ENCODE peak calls at places on chromosome 17, in four cellular contexts. One of them, this sample, is unnamed.

GRCh38 chr17:59465949-59466307 is 99.5 kb upstream of the DHX40 start:
- DNase-seq in CD8-positive, alpha-beta T cell: no peak
- DNase-seq in NCI-H446: no peak
- DNase-seq in left lung: no peak
- DNase-seq in this sample: no peak

GRCh38 chr17:64133546-64134215 is 3.7 kb upstream of the ERN1 start:
- DNase-seq in CD8-positive, alpha-beta T cell: no peak
- DNase-seq in NCI-H446: peak; percentile 73
- DNase-seq in left lung: no peak
- DNase-seq in this sample: peak; percentile 75

GRCh38 chr17:10668771-10669170 is 11.7 kb upstream of the MYH3 start:
- DNase-seq in CD8-positive, alpha-beta T cell: no peak
- DNase-seq in NCI-H446: no peak
- DNase-seq in left lung: no peak
- DNase-seq in this sample: no peak

GRCh38 chr17:64118452-64118979 is 11.4 kb downstream of the ERN1 start:
- DNase-seq in CD8-positive, alpha-beta T cell: no peak
- DNase-seq in NCI-H446: peak; percentile 80
- DNase-seq in left lung: no peak
- DNase-seq in this sample: no peak

GRCh38 chr17:19338031-19338990 is 24.2 kb downstream of the B9D1 start:
- DNase-seq in CD8-positive, alpha-beta T cell: peak; percentile 72
- DNase-seq in NCI-H446: no peak
- DNase-seq in left lung: peak; percentile 87
- DNase-seq in this sample: no peak

GRCh38 chr17:39799395-39799794 is 61.7 kb downstream of the GRB7 start:
- DNase-seq in CD8-positive, alpha-beta T cell: no peak
- DNase-seq in NCI-H446: no peak
- DNase-seq in left lung: no peak
- DNase-seq in this sample: no peak

GRCh38 chr17:21029032-21029431 is 13.8 kb downstream of the USP22 start:
- DNase-seq in CD8-positive, alpha-beta T cell: no peak
- DNase-seq in NCI-H446: no peak
- DNase-seq in left lung: no peak
- DNase-seq in this sample: no peak

GRCh38 chr17:77601054-77601979 is 357.2 kb upstream of the TNRC6C start:
- DNase-seq in CD8-positive, alpha-beta T cell: no peak
- DNase-seq in NCI-H446: no peak
- DNase-seq in left lung: no peak
- DNase-seq in this sample: no peak

GRCh38 chr17:31397256-31397939 is 5.9 kb downstream of the RAB11FIP4 start:
- DNase-seq in CD8-positive, alpha-beta T cell: no peak
- DNase-seq in NCI-H446: no peak
- DNase-seq in left lung: no peak
- DNase-seq in this sample: no peak

GRCh38 chr17:13749566-13750235 is 148.0 kb upstream of the HS3ST3A1 start:
- DNase-seq in CD8-positive, alpha-beta T cell: no peak
- DNase-seq in NCI-H446: no peak
- DNase-seq in left lung: no peak
- DNase-seq in this sample: no peak

GRCh38 chr17:1228752-1229353 is 41.4 kb upstream of the BHLHA9 start:
- DNase-seq in CD8-positive, alpha-beta T cell: no peak
- DNase-seq in NCI-H446: no peak
- DNase-seq in left lung: peak; percentile 83
- DNase-seq in this sample: no peak

GRCh38 chr17:1492249-1493206 is at the start of gene MYO1C:
- DNase-seq in CD8-positive, alpha-beta T cell: no peak
- DNase-seq in NCI-H446: no peak
- DNase-seq in left lung: peak; percentile 82
- DNase-seq in this sample: no peak

GRCh38 chr17:43753488-43754129 is 5.0 kb downstream of the SOST start:
- DNase-seq in CD8-positive, alpha-beta T cell: no peak
- DNase-seq in NCI-H446: no peak
- DNase-seq in left lung: no peak
- DNase-seq in this sample: no peak

GRCh38 chr17:34675143-34675542 is 95.8 kb downstream of the TMEM132E start:
- DNase-seq in CD8-positive, alpha-beta T cell: no peak
- DNase-seq in NCI-H446: no peak
- DNase-seq in left lung: no peak
- DNase-seq in this sample: no peak

GRCh38 chr17:35063514-35064223 is at the start of gene RFFL:
- DNase-seq in CD8-positive, alpha-beta T cell: peak; percentile 92
- DNase-seq in NCI-H446: peak; percentile 81
- DNase-seq in left lung: peak; percentile 85
- DNase-seq in this sample: peak; percentile 91

GRCh38 chr17:49513616-49514373 is 18.7 kb downstream of the NGFR start:
- DNase-seq in CD8-positive, alpha-beta T cell: no peak
- DNase-seq in NCI-H446: no peak
- DNase-seq in left lung: no peak
- DNase-seq in this sample: no peak

GRCh38 chr17:57672971-57673370 is 72.1 kb downstream of the CCDC182 start:
- DNase-seq in CD8-positive, alpha-beta T cell: no peak
- DNase-seq in NCI-H446: no peak
- DNase-seq in left lung: no peak
- DNase-seq in this sample: no peak

GRCh38 chr17:55451758-55452468 is 30.3 kb upstream of the MMD start:
- DNase-seq in CD8-positive, alpha-beta T cell: no peak
- DNase-seq in NCI-H446: no peak
- DNase-seq in left lung: no peak
- DNase-seq in this sample: no peak

GRCh38 chr17:1039511-1040215 is 42.7 kb downstream of the TIMM22 start:
- DNase-seq in CD8-positive, alpha-beta T cell: no peak
- DNase-seq in NCI-H446: no peak
- DNase-seq in left lung: peak; percentile 95
- DNase-seq in this sample: no peak

GRCh38 chr17:74852237-74853047 is 7.2 kb downstream of the GRIN2C start:
- DNase-seq in CD8-positive, alpha-beta T cell: peak; percentile 56
- DNase-seq in NCI-H446: no peak
- DNase-seq in left lung: no peak
- DNase-seq in this sample: peak; percentile 27

GRCh38 chr17:81003711-81004335 is 12.2 kb downstream of the CHMP6 start:
- DNase-seq in CD8-positive, alpha-beta T cell: no peak
- DNase-seq in NCI-H446: no peak
- DNase-seq in left lung: peak; percentile 71
- DNase-seq in this sample: no peak